ENCODE peak calls at places on chromosomes 16 and 17, in seven cellular contexts. R is esophagus mucosa; S is stimulated activated naive CD8-positive, alpha-beta T cell treated with anti-CD3 and anti-CD28 coated beads, Interleukin-15, Interleukin-2, amounts not matched to agents 100 U/mL and 50 U/mL, for 24 hours; E is activated CD8-positive, alpha-beta T cell treated with anti-CD3 and anti-CD28 coated beads for 36 hours; N is body of pancreas; Z is PC-3; C is left ventricle myocardium superior. H is an unnamed sample.

GRCh38 chr16:3655791-3656490 is 1.4 kb downstream of the DNASE1 start:
- ATAC-seq in N (peak), Z (no peak), E (no peak), R (no peak), S (no peak), C (peak), H (no peak)

GRCh38 chr17:31609331-31609730 is 217.9 kb downstream of the RAB11FIP4 start:
- ATAC-seq in R (no peak), E (no peak), N (no peak), Z (no peak), C (no peak), S (no peak), H (no peak)

GRCh38 chr16:10601444-10602401 is 21.3 kb upstream of the EMP2 start:
- ATAC-seq in S (no peak), Z (no peak), N (no peak), R (peak), C (peak), E (no peak), H (no peak)

GRCh38 chr16:2663553-2664521 is 18.5 kb upstream of the KCTD5 start:
- ATAC-seq in S (peak), R (peak), E (peak), N (peak), Z (peak), C (peak), H (peak)

GRCh38 chr16:84795338-84796053 is 24.3 kb upstream of the CRISPLD2 start:
- ATAC-seq in C (peak), S (no peak), Z (no peak), N (peak), R (peak), E (no peak), H (no peak)

GRCh38 chr16:57507414-57508083 is 21.3 kb upstream of the DOK4 start:
- ATAC-seq in E (no peak), Z (no peak), S (no peak), N (no peak), R (no peak), C (no peak), H (no peak)

GRCh38 chr17:18280239-18280638 is 19.8 kb downstream of the MIEF2 start:
- ATAC-seq in Z (no peak), N (no peak), S (no peak), E (no peak), C (peak), R (peak), H (no peak)

GRCh38 chr17:29929006-29929543 is 953 bp downstream of the SSH2 start:
- ATAC-seq in Z (peak), R (peak), S (no peak), E (no peak), N (peak), C (no peak), H (no peak)

GRCh38 chr17:57508706-57509105 is 236.4 kb downstream of the CCDC182 start:
- ATAC-seq in R (no peak), E (no peak), C (no peak), Z (no peak), S (no peak), N (no peak), H (peak)

GRCh38 chr16:13936596-13937081 is 16.7 kb downstream of the ERCC4 start:
- ATAC-seq in S (peak), N (peak), R (peak), C (peak), E (no peak), Z (no peak), H (peak)

GRCh38 chr17:8268550-8269298 is 19.6 kb downstream of the PFAS start:
- ATAC-seq in S (no peak), R (no peak), N (no peak), Z (no peak), C (no peak), E (no peak), H (no peak)

GRCh38 chr17:81373536-81374160 is 21.6 kb upstream of the BAHCC1 start:
- ATAC-seq in C (no peak), S (no peak), N (no peak), Z (no peak), E (no peak), R (no peak), H (no peak)

GRCh38 chr17:16507918-16508533 is 16.0 kb upstream of the LRRC75A start:
- ATAC-seq in R (peak), C (no peak), S (no peak), E (no peak), N (no peak), Z (no peak), H (no peak)

GRCh38 chr17:72538921-72539352 is 418.1 kb downstream of the SOX9 start:
- ATAC-seq in R (no peak), C (no peak), E (no peak), S (no peak), N (no peak), Z (no peak), H (no peak)

GRCh38 chr16:66416136-66416535 is 11.0 kb upstream of the BEAN1 start:
- ATAC-seq in S (no peak), N (no peak), C (no peak), R (no peak), Z (no peak), E (no peak), H (no peak)

GRCh38 chr16:58243528-58244004 is 45.7 kb upstream of the CSNK2A2 start:
- ATAC-seq in Z (peak), E (peak), N (peak), C (no peak), S (no peak), R (peak), H (peak)

GRCh38 chr16:67563708-67564468 is 1.6 kb downstream of the CTCF start:
- ATAC-seq in R (peak), E (no peak), N (no peak), S (no peak), C (peak), Z (no peak), H (no peak)

GRCh38 chr17:20121359-20122235 is 112.4 kb downstream of the SPECC1 start:
- ATAC-seq in S (peak), N (peak), Z (peak), E (peak), R (peak), C (peak), H (peak)

GRCh38 chr16:73306901-73307413 is 259.0 kb upstream of the ZFHX3 start:
- ATAC-seq in S (no peak), N (no peak), Z (no peak), C (no peak), R (no peak), E (no peak), H (no peak)

GRCh38 chr16:49446805-49447204 is 73.2 kb downstream of the C16orf78 start:
- ATAC-seq in S (no peak), R (no peak), N (no peak), Z (no peak), C (no peak), E (no peak), H (no peak)